ENCODE peak calls at places on chromosomes 11 and 22, in seven cellular contexts. X is neural progenitor cell; H is activated CD4-positive, CD25-positive, alpha-beta regulatory T cell; G is fibroblast of gingiva; W is left ventricle myocardium inferior; F is effector memory CD4-positive, alpha-beta T cell; V is A549. Z is an unnamed sample.
A peak's percentile ranks its signal among the peaks of the same experiment; 100 is the strongest.

GRCh38 chr11:32391965-32392553 is 43.3 kb downstream of the WT1 start:
- DNase-seq in X (no peak), H (no peak), G (no peak), W (no peak), F (no peak), V (no peak), Z (no peak)

GRCh38 chr22:36644333-36644757 is 59.2 kb downstream of the CACNG2 start:
- DNase-seq in X (peak; percentile 92), H (no peak), G (peak; percentile 81), W (no peak), F (no peak), V (peak; percentile 20), Z (peak; percentile 69)

GRCh38 chr11:29282088-29282487 is 734.7 kb downstream of the KCNA4 start:
- DNase-seq in X (no peak), H (no peak), G (peak; percentile 79), W (no peak), F (no peak), V (peak; percentile 81), Z (no peak)

GRCh38 chr22:46117206-46118199 is 32.8 kb upstream of the PPARA start:
- DNase-seq in X (no peak), H (no peak), G (peak; percentile 46), W (no peak), F (no peak), V (no peak), Z (no peak)

GRCh38 chr22:31625661-31626426 is 36.2 kb downstream of the PISD start:
- DNase-seq in X (peak; percentile 89), H (no peak), G (peak; percentile 28), W (peak; percentile 37), F (no peak), V (no peak), Z (peak; percentile 88)

GRCh38 chr11:119533931-119534694 is 111.1 kb upstream of the THY1 start:
- DNase-seq in X (peak; percentile 82), H (peak; percentile 13), G (peak; percentile 51), W (peak; percentile 73), F (no peak), V (peak; percentile 64), Z (peak; percentile 86)

GRCh38 chr22:43811777-43812148 is 342 bp downstream of the EFCAB6 start:
- DNase-seq in X (no peak), H (no peak), G (peak; percentile 17), W (no peak), F (no peak), V (peak; percentile 10), Z (no peak)

GRCh38 chr11:98307827-98308491 is 712.8 kb upstream of the CNTN5 start:
- DNase-seq in X (no peak), H (no peak), G (no peak), W (no peak), F (no peak), V (no peak), Z (no peak)

GRCh38 chr11:57391546-57391945 is 1.1 kb upstream of the PRG2 start:
- DNase-seq in X (no peak), H (no peak), G (no peak), W (no peak), F (no peak), V (no peak), Z (no peak)

GRCh38 chr11:77082838-77083552 is 16.2 kb downstream of the CAPN5 start:
- DNase-seq in X (no peak), H (peak; percentile 14), G (peak; percentile 32), W (peak; percentile 58), F (no peak), V (no peak), Z (no peak)

GRCh38 chr11:91624021-91624420 is 600.6 kb upstream of the FAT3 start:
- DNase-seq in X (no peak), H (no peak), G (no peak), W (no peak), F (no peak), V (no peak), Z (no peak)

GRCh38 chr11:122803306-122803705 is 35.0 kb upstream of the CRTAM start:
- DNase-seq in X (no peak), H (no peak), G (peak; percentile 60), W (no peak), F (no peak), V (no peak), Z (no peak)

GRCh38 chr11:8959546-8960166 is 4.6 kb downstream of the TMEM9B start:
- DNase-seq in X (peak; percentile 83), H (no peak), G (peak; percentile 78), W (no peak), F (no peak), V (peak; percentile 81), Z (peak; percentile 34)

GRCh38 chr11:111064118-111064517 is 181.4 kb upstream of the POU2AF2 start:
- DNase-seq in X (no peak), H (no peak), G (peak; percentile 82), W (no peak), F (no peak), V (no peak), Z (no peak)

GRCh38 chr11:129729823-129730222 is 85.8 kb upstream of the TMEM45B start:
- DNase-seq in X (no peak), H (no peak), G (no peak), W (no peak), F (no peak), V (no peak), Z (no peak)

GRCh38 chr11:104003491-104003890 is 32.9 kb upstream of the DDI1 start:
- DNase-seq in X (no peak), H (no peak), G (peak; percentile 14), W (no peak), F (no peak), V (no peak), Z (no peak)

GRCh38 chr22:39462443-39463147 is 5.8 kb downstream of the MGAT3 start:
- DNase-seq in X (peak; percentile 70), H (no peak), G (no peak), W (peak; percentile 63), F (no peak), V (no peak), Z (peak; percentile 71)

GRCh38 chr11:7977251-7977917 is 9.8 kb upstream of the EIF3F start:
- DNase-seq in X (no peak), H (no peak), G (peak; percentile 90), W (no peak), F (no peak), V (no peak), Z (no peak)

GRCh38 chr22:37431811-37432707 is 4.8 kb upstream of the ELFN2 start:
- DNase-seq in X (no peak), H (no peak), G (peak; percentile 77), W (no peak), F (no peak), V (peak; percentile 75), Z (no peak)

GRCh38 chr11:17277024-17277584 is 565 bp downstream of the NUCB2 start:
- DNase-seq in X (no peak), H (no peak), G (peak; percentile 61), W (no peak), F (no peak), V (peak; percentile 34), Z (no peak)

GRCh38 chr11:123166095-123166559 is 28.9 kb downstream of the CLMP start:
- DNase-seq in X (peak; percentile 70), H (no peak), G (no peak), W (peak; percentile 36), F (no peak), V (no peak), Z (peak; percentile 80)

GRCh38 chr11:125268611-125269010 is 104.1 kb downstream of the PKNOX2 start:
- DNase-seq in X (no peak), H (no peak), G (no peak), W (no peak), F (no peak), V (no peak), Z (no peak)

GRCh38 chr22:38788846-38789245 is 5.1 kb downstream of the DNAL4 start:
- DNase-seq in X (no peak), H (no peak), G (no peak), W (no peak), F (no peak), V (no peak), Z (no peak)